ENCODE peak calls at places on chromosomes 12 and 14, in eight cellular contexts. W, Z, P, O, G, K, Q and J are unnamed samples.
A peak's percentile ranks its signal among the peaks of the same experiment; 100 is the strongest.

GRCh38 chr12:99598785-99599184 is 48.8 kb upstream of the GARIN6 start:
- DNase-seq in W (no peak), Z (no peak), P (no peak), O (no peak), G (no peak), K (no peak), Q (no peak), J (no peak)

GRCh38 chr12:5003025-5003666 is 40.5 kb upstream of the KCNA5 start:
- DNase-seq in W (peak; percentile 61), Z (peak; percentile 43), P (peak; percentile 37), O (peak; percentile 30), G (no peak), K (peak; percentile 74), Q (peak; percentile 77), J (peak; percentile 10)

GRCh38 chr14:29990993-29991392 is 63.3 kb upstream of the PRKD1 start:
- DNase-seq in W (no peak), Z (no peak), P (no peak), O (no peak), G (no peak), K (no peak), Q (no peak), J (no peak)

GRCh38 chr14:82642425-82642824 is 1108.8 kb upstream of the SEL1L start:
- DNase-seq in W (no peak), Z (no peak), P (no peak), O (no peak), G (no peak), K (no peak), Q (no peak), J (no peak)

GRCh38 chr12:29616664-29617409 is 119.4 kb upstream of the OVCH1 start:
- DNase-seq in W (no peak), Z (no peak), P (no peak), O (no peak), G (no peak), K (no peak), Q (no peak), J (no peak)

GRCh38 chr12:107522692-107523477 is 162.7 kb upstream of the PWP1 start:
- DNase-seq in W (no peak), Z (no peak), P (no peak), O (no peak), G (no peak), K (no peak), Q (peak; percentile 27), J (no peak)

GRCh38 chr12:79400481-79400880 is 290.3 kb downstream of the PAWR start:
- DNase-seq in W (no peak), Z (no peak), P (no peak), O (no peak), G (no peak), K (no peak), Q (no peak), J (no peak)

GRCh38 chr12:33223956-33224355 is 215.7 kb downstream of the SYT10 start:
- DNase-seq in W (no peak), Z (no peak), P (no peak), O (no peak), G (no peak), K (no peak), Q (no peak), J (no peak)

GRCh38 chr12:110022980-110023633 is 23.9 kb downstream of the ANKRD13A start:
- DNase-seq in W (peak; percentile 46), Z (no peak), P (no peak), O (no peak), G (no peak), K (no peak), Q (no peak), J (no peak)

GRCh38 chr12:58393152-58393551 is 451.8 kb downstream of the ATP23 start:
- DNase-seq in W (peak; percentile 37), Z (no peak), P (no peak), O (no peak), G (no peak), K (no peak), Q (no peak), J (no peak)

GRCh38 chr14:50103558-50103957 is 12.8 kb downstream of the VCPKMT start:
- DNase-seq in W (no peak), Z (no peak), P (no peak), O (no peak), G (no peak), K (no peak), Q (no peak), J (no peak)

GRCh38 chr14:61254803-61255526 is 26.2 kb downstream of the TMEM30B start:
- DNase-seq in W (no peak), Z (no peak), P (no peak), O (no peak), G (no peak), K (no peak), Q (no peak), J (no peak)

GRCh38 chr14:103232338-103232808 is 101.7 kb upstream of the EIF5 start:
- DNase-seq in W (no peak), Z (no peak), P (no peak), O (no peak), G (no peak), K (no peak), Q (peak; percentile 32), J (no peak)